ENCODE peak calls at places on chromosomes 6 and 20, in nine cellular contexts. F is bronchial epithelial cell, I is psoas muscle, P is A673, U is tibial nerve, T is GM23338, X is endodermal cell, Q is kidney epithelial cell, N is cardiac fibroblast. H is an unnamed sample.

GRCh38 chr6:16432075-16433032 is 194.0 kb downstream of the GMPR start:
- DNase-seq in I (no peak), U (peak), Q (no peak), N (peak), F (no peak), P (peak), X (no peak), T (no peak), H (peak)

GRCh38 chr6:12137480-12137879 is 125.4 kb downstream of the HIVEP1 start:
- DNase-seq in Q (no peak), X (no peak), F (peak), U (peak), T (no peak), P (peak), N (peak), I (peak), H (peak)

GRCh38 chr6:123715243-123715863 is 78.6 kb upstream of the TRDN start:
- DNase-seq in P (no peak), T (peak), Q (no peak), I (no peak), F (peak), U (peak), X (peak), N (peak), H (peak)

GRCh38 chr6:54988576-54988975 is 142.0 kb downstream of the FAM83B start:
- DNase-seq in X (no peak), Q (no peak), N (no peak), P (no peak), I (no peak), U (no peak), T (no peak), F (peak), H (no peak)

GRCh38 chr6:169108753-169109152 is 144.9 kb downstream of the THBS2 start:
- DNase-seq in N (no peak), T (no peak), X (no peak), Q (no peak), I (no peak), P (no peak), U (no peak), F (no peak), H (no peak)

GRCh38 chr20:14384411-14384810 is 47.0 kb upstream of the FLRT3 start:
- DNase-seq in P (no peak), Q (no peak), I (no peak), T (no peak), X (no peak), F (peak), U (no peak), N (peak), H (no peak)

GRCh38 chr6:81801489-81801888 is 49.0 kb upstream of the TENT5A start:
- DNase-seq in U (no peak), X (no peak), P (no peak), T (no peak), F (no peak), Q (no peak), N (no peak), I (no peak), H (no peak)

GRCh38 chr20:54405540-54405939 is 69.9 kb upstream of the DOK5 start:
- DNase-seq in X (no peak), U (no peak), I (no peak), T (no peak), N (peak), Q (no peak), F (no peak), P (no peak), H (no peak)

GRCh38 chr6:148538251-148539190 is 195.9 kb downstream of the SASH1 start:
- DNase-seq in T (no peak), U (no peak), I (no peak), Q (no peak), P (no peak), X (peak), F (no peak), N (peak), H (peak)

GRCh38 chr6:7777062-7777461 is 51.2 kb downstream of the BMP6 start:
- DNase-seq in U (no peak), P (no peak), N (no peak), X (no peak), F (no peak), Q (no peak), T (no peak), I (no peak), H (no peak)

GRCh38 chr20:32898721-32899120 is 40.0 kb downstream of the EFCAB8 start:
- DNase-seq in X (no peak), P (no peak), Q (no peak), T (no peak), U (no peak), N (peak), F (no peak), I (no peak), H (no peak)

GRCh38 chr6:17226269-17226668 is 54.9 kb upstream of the RBM24 start:
- DNase-seq in I (no peak), F (no peak), X (no peak), N (no peak), Q (no peak), P (no peak), T (no peak), U (no peak), H (no peak)

GRCh38 chr6:45647341-45648138 is 269.8 kb upstream of the SUPT3H start:
- DNase-seq in U (no peak), Q (no peak), F (no peak), I (no peak), N (peak), X (no peak), T (no peak), P (no peak), H (no peak)

GRCh38 chr6:161694995-161695394 is 421.1 kb upstream of the AGPAT4 start:
- DNase-seq in U (no peak), Q (no peak), I (no peak), P (peak), N (peak), F (no peak), X (peak), T (peak), H (peak)

GRCh38 chr6:166933396-166933795 is 23.0 kb downstream of the RNASET2 start:
- DNase-seq in Q (no peak), N (no peak), U (no peak), X (no peak), P (no peak), I (no peak), F (no peak), T (no peak), H (no peak)

GRCh38 chr6:70707893-70708292 is 40.2 kb downstream of the SMAP1 start:
- DNase-seq in Q (no peak), N (no peak), F (no peak), X (no peak), U (no peak), I (no peak), T (no peak), P (no peak), H (no peak)

GRCh38 chr6:5215181-5215580 is 45.6 kb downstream of the LYRM4 start:
- DNase-seq in N (peak), P (peak), T (no peak), I (no peak), U (no peak), Q (peak), X (no peak), F (no peak), H (peak)

GRCh38 chr6:37826188-37826587 is 6.7 kb downstream of the ZFAND3 start:
- DNase-seq in X (no peak), U (no peak), T (no peak), I (no peak), F (no peak), Q (no peak), N (peak), P (peak), H (no peak)

GRCh38 chr20:56202493-56203077 is 45.9 kb upstream of the MC3R start:
- DNase-seq in T (no peak), X (no peak), P (no peak), F (peak), I (no peak), Q (no peak), U (no peak), N (peak), H (peak)

GRCh38 chr6:97322811-97323210 is 39.8 kb upstream of the MMS22L start:
- DNase-seq in F (peak), Q (no peak), X (no peak), N (no peak), U (no peak), I (no peak), P (no peak), T (no peak), H (no peak)

GRCh38 chr6:157428418-157429202 is 47.6 kb downstream of the ZDHHC14 start:
- DNase-seq in T (peak), X (no peak), U (no peak), N (no peak), Q (peak), F (peak), P (no peak), I (no peak), H (no peak)

GRCh38 chr20:52748235-52748950 is 223.8 kb upstream of the TSHZ2 start:
- DNase-seq in N (peak), Q (no peak), I (peak), P (no peak), F (no peak), X (no peak), U (no peak), T (no peak), H (no peak)

GRCh38 chr20:56634735-56635422 is 5.8 kb downstream of the TFAP2C start:
- DNase-seq in I (no peak), F (no peak), P (no peak), X (no peak), T (peak), U (no peak), N (no peak), Q (no peak), H (no peak)

GRCh38 chr6:164856138-164856537 is 453.3 kb downstream of the C6orf118 start:
- DNase-seq in Q (no peak), P (no peak), F (no peak), T (peak), I (no peak), N (no peak), X (no peak), U (no peak), H (no peak)

GRCh38 chr6:132333639-132334516 is 67.4 kb downstream of the MOXD1 start:
- DNase-seq in N (peak), X (peak), F (peak), Q (peak), T (peak), I (peak), P (peak), U (peak), H (peak)

GRCh38 chr6:3847521-3847920 is 1.7 kb upstream of the FAM50B start:
- DNase-seq in T (no peak), Q (no peak), X (no peak), F (no peak), N (peak), U (no peak), I (no peak), P (no peak), H (no peak)

GRCh38 chr6:133041020-133041419 is 200.1 kb upstream of the EYA4 start:
- DNase-seq in N (no peak), P (no peak), X (no peak), I (no peak), U (no peak), T (no peak), Q (no peak), F (no peak), H (no peak)

GRCh38 chr20:32763202-32763999 is 1.2 kb downstream of the DNMT3B start:
- DNase-seq in X (peak), T (peak), U (no peak), F (no peak), N (no peak), Q (no peak), I (no peak), P (no peak), H (no peak)

GRCh38 chr6:133701633-133702331 is 187.1 kb upstream of the TCF21 start:
- DNase-seq in X (no peak), P (no peak), I (no peak), T (no peak), N (peak), F (peak), Q (no peak), U (no peak), H (peak)

GRCh38 chr6:2680264-2680908 is 70.3 kb downstream of the MYLK4 start:
- DNase-seq in P (no peak), T (no peak), U (no peak), Q (no peak), N (no peak), I (no peak), F (no peak), X (no peak), H (no peak)

GRCh38 chr6:27599859-27600532 is 127.1 kb upstream of the ZNF184 start:
- DNase-seq in U (no peak), T (no peak), P (no peak), N (no peak), I (no peak), Q (no peak), F (no peak), X (no peak), H (no peak)

GRCh38 chr6:125287718-125288117 is 14.0 kb downstream of the HDDC2 start:
- DNase-seq in T (peak), F (no peak), N (no peak), P (no peak), X (no peak), I (no peak), U (no peak), Q (no peak), H (no peak)

GRCh38 chr6:49551126-49551865 is 828 bp downstream of the C6orf141 start:
- DNase-seq in Q (no peak), P (peak), I (no peak), X (peak), U (no peak), T (peak), F (no peak), N (no peak), H (peak)

GRCh38 chr6:80143312-80143960 is 37.0 kb downstream of the BCKDHB start:
- DNase-seq in I (peak), P (peak), N (peak), Q (peak), U (peak), F (peak), T (no peak), X (no peak), H (peak)

GRCh38 chr6:27757307-27757706 is 154.9 kb downstream of the OR2B2 start:
- DNase-seq in X (peak), T (peak), P (no peak), Q (no peak), F (no peak), I (no peak), U (no peak), N (peak), H (no peak)

GRCh38 chr6:21396313-21396712 is 197.2 kb upstream of the SOX4 start:
- DNase-seq in I (no peak), Q (peak), P (no peak), F (peak), U (no peak), T (no peak), N (peak), X (no peak), H (peak)

GRCh38 chr20:51345601-51346101 is 196.9 kb downstream of the NFATC2 start:
- DNase-seq in P (no peak), N (peak), Q (no peak), X (no peak), I (peak), F (peak), U (peak), T (no peak), H (peak)

GRCh38 chr20:9506964-9507369 is 7.4 kb upstream of the LAMP5 start:
- DNase-seq in F (no peak), Q (no peak), I (no peak), T (peak), X (peak), U (no peak), N (no peak), P (no peak), H (no peak)

GRCh38 chr6:125219451-125219942 is 65.9 kb downstream of the TPD52L1 start:
- DNase-seq in I (no peak), P (no peak), Q (no peak), F (no peak), T (peak), X (no peak), N (no peak), U (no peak), H (no peak)

DNA sequence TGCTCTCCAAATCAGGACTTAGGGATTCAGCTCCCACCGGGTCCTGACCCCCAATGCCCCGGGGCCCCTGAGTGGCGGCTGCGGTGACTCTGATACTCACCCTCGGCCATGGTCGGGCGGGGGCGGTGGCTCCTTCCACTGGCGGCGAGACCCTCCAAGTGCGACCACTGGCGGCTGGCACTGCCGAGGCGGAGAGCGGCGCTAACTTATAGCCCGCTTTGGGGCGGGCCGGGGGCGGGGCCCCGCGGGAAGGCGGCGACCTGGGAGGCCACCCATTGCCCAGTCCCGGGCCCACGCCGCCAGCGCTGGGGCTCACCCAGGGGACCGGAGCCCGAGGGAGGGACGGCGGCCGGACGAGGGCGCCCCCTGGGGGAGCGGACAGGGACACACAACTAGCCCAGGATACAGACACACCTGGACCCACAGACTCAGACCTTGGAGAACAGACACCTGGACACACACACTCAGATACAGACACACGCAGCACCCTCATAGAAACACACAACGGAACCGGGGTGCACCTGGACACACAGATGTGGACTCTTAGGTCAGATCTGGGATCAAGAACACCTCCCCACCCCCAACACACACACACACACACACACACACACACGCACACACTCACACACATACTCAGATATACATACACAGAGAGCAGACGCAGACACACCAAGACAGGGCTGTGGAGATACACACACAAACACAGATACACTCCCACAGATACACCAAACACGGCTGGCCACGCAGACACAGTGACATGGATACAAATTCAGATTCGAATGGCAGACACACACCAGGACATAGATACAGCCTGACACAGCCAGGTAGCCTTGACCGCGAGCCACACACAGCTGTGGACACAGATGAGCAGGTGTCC is at the start of gene TGM2:
- DNase-seq in Q (no peak), P (peak), I (peak), F (peak), N (peak), U (no peak), T (peak), X (peak), H (peak)
- H3K4me3 ChIP-seq in Q (peak), P (peak), I (peak), F (peak), N (peak), U (peak), T (peak), X (peak), H (peak)

DNA sequence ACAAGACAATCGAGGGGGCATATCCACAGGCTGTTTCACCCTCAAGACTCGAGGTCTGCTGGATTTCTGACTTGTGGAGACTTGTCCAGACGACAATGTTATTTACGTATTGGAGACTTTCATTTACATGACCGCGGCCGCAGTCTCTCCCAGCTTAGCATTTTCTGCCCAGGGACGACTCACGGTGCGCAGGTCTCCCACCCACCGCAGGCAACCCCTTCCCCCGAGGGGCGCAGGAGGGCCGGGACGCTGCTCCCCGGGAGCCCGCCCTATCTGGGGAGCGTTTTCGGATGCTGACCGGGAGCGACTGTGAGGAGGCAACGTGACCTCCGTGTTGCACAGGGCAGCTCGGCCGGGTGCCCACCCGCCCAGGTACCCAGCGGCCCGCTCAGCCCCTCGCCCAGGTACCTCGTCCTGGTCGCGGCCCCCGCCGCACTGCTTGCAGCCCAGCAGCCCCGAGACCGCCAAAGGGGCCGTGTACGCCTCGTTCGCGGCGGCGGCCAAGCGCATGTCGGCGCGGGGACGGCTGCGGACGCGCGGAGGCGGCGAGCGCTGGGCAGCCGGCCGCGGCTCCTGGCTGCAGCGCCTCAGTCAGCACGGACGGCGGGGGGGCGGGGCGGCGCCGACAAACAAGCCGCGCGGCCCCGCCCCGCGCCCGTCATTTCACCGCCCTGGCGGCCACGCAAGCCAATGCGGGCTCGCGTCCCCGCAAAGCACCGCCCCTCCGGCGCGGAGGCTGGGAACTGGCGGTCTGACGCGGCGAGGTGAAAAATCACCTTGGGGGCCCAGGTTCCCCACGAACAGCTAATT is 85.5 kb downstream of the SESN1 start:
- DNase-seq in Q (peak), X (peak), P (peak), N (peak), I (peak), F (peak), T (peak), U (peak), H (peak)
- TF ChIP-seq CTCF in Q (no peak), X (peak), P (no peak), N (no peak), I (peak), F (no peak), T (no peak), U (peak), H (no peak)

GRCh38 chr20:47792021-47792618 is 6.8 kb upstream of the SULF2 start:
- DNase-seq in T (no peak), N (peak), X (peak), I (peak), P (no peak), U (peak), Q (peak), F (peak), H (peak)
- H3K4me3 ChIP-seq in T (no peak), N (no peak), X (no peak), I (no peak), P (no peak), U (no peak), Q (no peak), F (no peak), H (no peak)

GRCh38 chr6:152272486-152272885 is 364.7 kb downstream of the SYNE1 start:
- DNase-seq in T (no peak), U (no peak), X (no peak), I (no peak), Q (no peak), F (peak), P (no peak), N (no peak), H (no peak)

GRCh38 chr6:152273002-152273401 is 364.2 kb downstream of the SYNE1 start:
- DNase-seq in T (no peak), Q (no peak), I (peak), P (no peak), U (no peak), N (peak), X (no peak), F (peak), H (peak)

GRCh38 chr6:152270301-152270925 is 366.7 kb downstream of the SYNE1 start:
- DNase-seq in Q (no peak), P (peak), N (peak), T (no peak), U (no peak), F (peak), X (no peak), I (no peak), H (peak)

GRCh38 chr6:152271681-152272464 is 365.3 kb downstream of the SYNE1 start:
- DNase-seq in T (no peak), N (peak), U (no peak), I (no peak), X (no peak), F (peak), P (peak), Q (no peak), H (peak)

DNA sequence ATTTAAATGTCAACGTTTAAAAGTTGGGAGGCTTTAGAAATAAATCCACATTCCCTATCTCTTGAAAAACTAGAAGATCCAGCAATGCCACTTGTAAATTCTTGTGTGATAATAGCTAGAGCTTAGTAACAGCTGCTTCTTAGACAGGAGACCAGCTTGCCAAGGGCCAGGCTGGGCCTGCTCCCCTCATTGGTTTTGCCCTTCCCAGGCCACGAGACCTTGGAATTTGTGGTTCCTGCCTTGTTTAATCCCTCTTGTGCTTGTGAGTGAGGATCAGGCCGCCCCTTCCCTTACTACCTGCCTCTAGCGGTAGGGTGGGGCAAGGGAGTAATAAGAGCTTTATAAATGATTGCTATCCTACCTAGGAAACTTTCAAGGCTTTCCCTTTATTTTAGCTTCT is 363.5 kb downstream of the SYNE1 start:
- DNase-seq in U (no peak), F (peak), T (peak), P (no peak), N (peak), I (peak), X (peak), Q (no peak), H (peak)
- TF ChIP-seq CTCF in U (no peak), F (peak), T (peak), P (no peak), N (no peak), I (peak), X (peak), Q (peak), H (no peak)

H was measured in astrocyte of the spinal cord.